ENCODE peak calls at places on chromosomes 16 and 17, in nine cellular contexts. I is heart right ventricle, C is transverse colon, R is tibial nerve, K is H9, J is GM20000, A is endothelial cell of umbilical vein, D is dorsolateral prefrontal cortex, G is WTC11. Z is an unnamed sample.

GRCh38 chr16:67393111-67393789 is at the start of gene TPPP3:
- DNase-seq in I (peak), C (peak), R (peak), K (peak), J (peak), A (peak), D (peak), G (peak), Z (no peak)

GRCh38 chr17:31571124-31571892 is 179.8 kb downstream of the RAB11FIP4 start:
- DNase-seq in I (peak), C (peak), R (peak), K (no peak), J (no peak), A (no peak), D (no peak), G (no peak), Z (peak)

GRCh38 chr17:17413821-17414220 is 63.0 kb upstream of the MED9 start:
- DNase-seq in I (no peak), C (no peak), R (no peak), K (no peak), J (no peak), A (no peak), D (no peak), G (no peak), Z (no peak)

GRCh38 chr17:72273301-72274056 is 152.7 kb downstream of the SOX9 start:
- DNase-seq in I (no peak), C (no peak), R (no peak), K (no peak), J (no peak), A (no peak), D (no peak), G (no peak), Z (no peak)

GRCh38 chr16:28258571-28258970 is 33.8 kb upstream of the SBK1 start:
- DNase-seq in I (peak), C (no peak), R (no peak), K (no peak), J (no peak), A (no peak), D (peak), G (no peak), Z (no peak)

GRCh38 chr16:67944690-67945391 is 921 bp upstream of the LCAT start:
- DNase-seq in I (no peak), C (no peak), R (no peak), K (no peak), J (no peak), A (no peak), D (no peak), G (no peak), Z (no peak)

GRCh38 chr17:82101301-82101715 is 3.3 kb upstream of the FASN start:
- DNase-seq in I (no peak), C (no peak), R (no peak), K (no peak), J (no peak), A (no peak), D (no peak), G (no peak), Z (no peak)

GRCh38 chr17:60457148-60457547 is 34.9 kb downstream of the CHCT1 start:
- DNase-seq in I (no peak), C (no peak), R (no peak), K (no peak), J (no peak), A (no peak), D (no peak), G (no peak), Z (no peak)

GRCh38 chr17:31743767-31744166 is 115.3 kb downstream of the COPRS start:
- DNase-seq in I (peak), C (no peak), R (no peak), K (peak), J (no peak), A (no peak), D (no peak), G (peak), Z (no peak)

GRCh38 chr16:89134269-89134668 is 37.3 kb upstream of the CDH15 start:
- DNase-seq in I (no peak), C (no peak), R (no peak), K (no peak), J (no peak), A (no peak), D (peak), G (no peak), Z (no peak)

GRCh38 chr16:89130448-89130847 is 36.8 kb downstream of the ACSF3 start:
- DNase-seq in I (no peak), C (no peak), R (no peak), K (no peak), J (no peak), A (no peak), D (no peak), G (no peak), Z (no peak)

GRCh38 chr16:89131783-89132182 is 38.1 kb downstream of the ACSF3 start:
- DNase-seq in I (no peak), C (no peak), R (no peak), K (no peak), J (no peak), A (no peak), D (peak), G (no peak), Z (no peak)

GRCh38 chr16:89133457-89134127 is 38.0 kb upstream of the CDH15 start:
- DNase-seq in I (no peak), C (no peak), R (no peak), K (no peak), J (no peak), A (no peak), D (peak), G (peak), Z (no peak)

GRCh38 chr16:89132194-89133005 is 38.7 kb downstream of the ACSF3 start:
- DNase-seq in I (no peak), C (no peak), R (no peak), K (no peak), J (no peak), A (no peak), D (no peak), G (no peak), Z (no peak)
- TF ChIP-seq CTCF in I (no peak), C (no peak), R (no peak), K (peak), J (no peak), A (no peak), D (no peak), G (no peak), Z (peak)

DNA sequence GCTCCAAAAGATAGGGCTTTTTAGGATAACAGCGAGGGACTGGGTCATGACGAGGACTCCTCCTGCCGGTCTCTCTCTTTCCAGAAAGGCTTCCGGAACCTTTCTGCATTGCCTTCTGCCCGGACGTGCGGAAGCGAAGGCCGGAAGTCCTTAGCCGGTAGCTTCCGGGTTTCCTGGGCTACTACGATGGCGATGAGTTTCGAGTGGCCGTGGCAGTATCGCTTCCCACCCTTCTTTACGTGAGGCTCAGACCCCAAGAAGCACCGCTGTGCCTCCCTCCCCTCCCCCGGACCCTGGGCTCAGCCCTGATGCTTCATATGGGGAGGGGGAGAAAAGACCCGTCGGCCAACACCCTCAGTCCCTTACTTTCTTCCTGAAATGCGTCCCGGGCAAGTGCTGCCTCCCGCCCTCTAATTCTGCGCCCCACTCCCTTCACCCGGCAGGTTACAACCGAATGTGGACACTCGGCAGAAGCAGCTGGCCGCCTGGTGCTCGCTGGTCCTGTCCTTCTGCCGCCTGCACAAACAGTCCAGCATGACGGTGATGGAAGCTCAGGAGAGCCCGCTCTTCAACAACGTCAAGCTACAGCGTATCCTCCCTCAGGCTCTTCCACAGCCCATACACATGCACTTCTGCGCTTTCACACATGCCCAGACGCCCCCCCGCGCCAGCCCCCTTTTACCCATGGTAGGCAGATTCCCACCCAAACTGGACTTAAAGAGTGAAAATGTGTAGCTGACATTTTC is at the start of gene VPS25:
- DNase-seq in I (peak), C (peak), R (peak), K (peak), J (peak), A (peak), D (peak), G (peak), Z (no peak)
- TF ChIP-seq CTCF in I (no peak), C (no peak), R (no peak), K (peak), J (no peak), A (peak), D (peak), G (no peak), Z (peak)

GRCh38 chr16:80437707-80438106 is 103.1 kb upstream of the DYNLRB2 start:
- DNase-seq in I (no peak), C (no peak), R (no peak), K (peak), J (no peak), A (no peak), D (no peak), G (peak), Z (no peak)
- TF ChIP-seq CTCF in I (no peak), C (no peak), R (no peak), K (peak), J (no peak), A (no peak), D (no peak), G (no peak), Z (no peak)

GRCh38 chr17:58172369-58173071 is 5.7 kb downstream of the OR4D2 start:
- DNase-seq in I (no peak), C (no peak), R (no peak), K (peak), J (peak), A (no peak), D (no peak), G (peak), Z (no peak)
- TF ChIP-seq CTCF in I (no peak), C (no peak), R (no peak), K (peak), J (peak), A (peak), D (no peak), G (peak), Z (peak)

GRCh38 chr16:29806641-29807425 is 504 bp downstream of the MAZ start:
- DNase-seq in I (peak), C (peak), R (no peak), K (peak), J (peak), A (peak), D (peak), G (peak), Z (no peak)

GRCh38 chr16:29804020-29804419 is 2.3 kb upstream of the MAZ start:
- DNase-seq in I (no peak), C (no peak), R (no peak), K (no peak), J (no peak), A (no peak), D (no peak), G (no peak), Z (no peak)

GRCh38 chr16:29804455-29805231 is 1.7 kb upstream of the MAZ start:
- DNase-seq in I (peak), C (peak), R (peak), K (no peak), J (no peak), A (peak), D (peak), G (peak), Z (no peak)

GRCh38 chr16:29806096-29806579 is at the start of gene MAZ:
- DNase-seq in I (no peak), C (no peak), R (no peak), K (no peak), J (peak), A (no peak), D (peak), G (no peak), Z (no peak)

DNA sequence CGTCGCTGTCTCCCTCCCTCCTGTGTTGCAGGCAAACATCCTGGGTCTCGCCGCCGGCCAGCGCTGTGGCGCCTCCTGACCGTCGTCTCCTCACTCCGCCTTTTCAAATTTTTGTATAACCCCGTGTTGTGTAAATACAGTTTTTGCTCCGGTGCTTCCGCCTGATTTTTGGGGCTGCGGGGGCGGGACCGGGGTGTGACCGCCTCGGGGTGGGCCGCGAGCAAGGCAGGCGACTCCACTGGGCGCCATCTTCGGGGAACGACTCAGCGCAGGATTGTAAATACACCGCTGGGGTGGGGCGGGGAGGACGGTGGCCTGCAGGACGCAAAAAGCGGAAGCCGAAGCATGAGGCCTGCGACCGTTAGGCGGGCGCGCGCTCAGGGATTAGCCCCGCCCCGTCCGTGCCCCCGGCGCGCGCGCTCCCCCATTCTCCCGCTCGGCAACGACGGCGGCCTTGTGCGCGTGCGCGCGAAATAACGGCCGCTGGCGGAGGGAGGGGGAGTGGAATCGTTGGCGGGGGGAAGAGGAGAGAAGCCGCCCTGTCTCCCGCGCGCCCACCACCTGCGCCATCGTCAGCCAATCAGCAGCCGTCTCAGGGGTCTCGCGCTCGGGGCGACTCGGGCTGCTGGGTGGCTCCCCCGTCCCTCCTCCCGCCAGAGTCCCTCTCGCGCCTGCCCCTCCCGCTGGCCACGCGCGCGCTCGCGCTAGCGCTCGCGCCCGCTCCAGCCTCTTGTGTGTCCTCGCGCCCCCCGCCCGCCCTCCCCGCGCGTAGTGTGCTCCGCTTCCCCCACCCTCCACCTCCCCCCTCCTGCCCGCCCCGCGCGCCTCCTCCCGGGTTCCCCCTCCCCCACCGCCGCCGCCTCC is 865 bp upstream of the MAZ start:
- DNase-seq in I (peak), C (peak), R (peak), K (peak), J (peak), A (peak), D (peak), G (peak), Z (no peak)
- TF ChIP-seq CTCF in I (no peak), C (no peak), R (peak), K (no peak), J (no peak), A (no peak), D (peak), G (no peak), Z (no peak)

Z was measured in epithelial cell of proximal tubule.